ENCODE peak calls at places on chromosomes 4 and X, in nine cellular contexts. X, G, Y, P, H, D, U, B and E are unnamed samples.

GRCh38 chr4:113574636-113575103 is 186.9 kb downstream of the CAMK2D start:
- DNase-seq in P (peak; percentile 72), B (no peak), D (no peak), U (peak; percentile 90), Y (peak; percentile 67), X (peak; percentile 11), G (peak; percentile 85), H (peak; percentile 83), E (peak; percentile 73)

GRCh38 chr4:155972098-155972497 is 18.4 kb upstream of the CTSO start:
- DNase-seq in G (peak; percentile 57), B (no peak), H (peak; percentile 66), P (no peak), X (no peak), U (peak; percentile 79), Y (peak; percentile 67), D (peak; percentile 19), E (no peak)

GRCh38 chr4:53055274-53055673 is 193.2 kb downstream of the RASL11B start:
- DNase-seq in B (no peak), Y (peak; percentile 86), G (peak; percentile 93), P (peak; percentile 91), U (peak; percentile 90), X (peak; percentile 65), H (peak; percentile 88), D (no peak), E (peak; percentile 88)

GRCh38 chr4:147778942-147779341 is 47.1 kb downstream of the ARHGAP10 start:
- DNase-seq in B (no peak), H (no peak), U (no peak), X (no peak), D (no peak), G (no peak), Y (no peak), P (no peak), E (no peak)

GRCh38 chr4:125704726-125705125 is 390.0 kb downstream of the FAT4 start:
- DNase-seq in U (peak; percentile 81), D (no peak), G (peak; percentile 55), H (peak; percentile 48), X (no peak), P (peak; percentile 57), B (no peak), Y (peak; percentile 31), E (peak; percentile 29)

GRCh38 chr4:124717101-124717500 is 4.6 kb upstream of the ANKRD50 start:
- DNase-seq in D (no peak), B (no peak), X (no peak), P (no peak), U (no peak), G (no peak), Y (no peak), H (no peak), E (no peak)

GRCh38 chrX:6852869-6853268 is 294.6 kb upstream of the STS start:
- DNase-seq in D (no peak), B (no peak), U (no peak), X (peak; percentile 68), H (no peak), Y (no peak), G (no peak), P (no peak), E (no peak)

GRCh38 chrX:101977091-101977490 is 45.3 kb upstream of the ZMAT1 start:
- DNase-seq in D (no peak), U (no peak), Y (no peak), P (no peak), G (no peak), B (no peak), H (no peak), X (no peak), E (no peak)

GRCh38 chr4:127844605-127845116 is 36.0 kb upstream of the PLK4 start:
- DNase-seq in U (no peak), H (no peak), Y (peak; percentile 5), X (no peak), D (no peak), B (no peak), P (peak; percentile 39), G (peak; percentile 30), E (no peak)

GRCh38 chr4:143616771-143617170 is 83.7 kb downstream of the FREM3 start:
- DNase-seq in Y (peak; percentile 87), H (no peak), U (peak; percentile 11), D (no peak), P (peak; percentile 95), X (peak; percentile 84), G (peak; percentile 10), B (no peak), E (peak; percentile 80)

GRCh38 chrX:55206152-55206941 is 13.8 kb upstream of the PAGE5 start:
- DNase-seq in G (no peak), X (no peak), H (no peak), U (no peak), Y (no peak), P (no peak), B (no peak), D (no peak), E (no peak)

DNA sequence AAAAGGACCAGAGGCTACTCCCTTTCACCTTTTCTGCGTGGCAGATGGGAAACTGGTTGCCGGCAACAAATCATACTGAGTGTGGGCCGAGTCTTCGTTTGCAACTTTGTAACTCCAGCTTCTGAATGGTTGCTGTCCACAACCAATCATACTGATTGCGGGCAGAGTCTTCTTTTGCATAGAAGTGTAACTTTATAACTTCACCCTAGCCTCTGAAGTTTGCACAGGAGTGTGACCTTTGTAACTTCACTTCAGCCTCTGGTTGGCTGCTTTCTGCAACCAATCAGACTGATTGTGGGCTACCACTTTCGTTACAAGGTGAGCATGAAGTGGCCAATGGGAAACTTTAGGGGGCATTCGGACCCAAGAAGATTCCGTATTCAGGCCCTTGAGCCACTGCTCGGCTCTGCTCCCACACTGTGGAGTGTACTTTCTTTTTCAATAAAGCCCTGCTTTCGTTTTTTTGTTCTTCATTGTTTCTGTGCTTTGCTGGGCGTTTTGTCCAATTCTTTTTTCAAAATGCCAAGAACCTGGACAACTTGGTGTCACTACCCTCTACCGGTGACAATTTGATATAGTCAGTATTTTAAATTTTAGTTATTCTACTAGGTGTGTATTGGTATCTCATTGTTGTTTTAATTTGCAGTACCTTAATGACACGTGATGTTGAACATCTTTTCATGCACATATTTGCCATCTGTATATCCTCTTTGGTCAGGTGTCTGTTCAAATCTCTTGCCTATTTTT is 9.0 kb upstream of the PAGE5 start:
- DNase-seq in U (no peak), P (no peak), X (no peak), H (no peak), G (no peak), B (no peak), D (no peak), Y (no peak), E (no peak)
- H3K4me3 ChIP-seq in U (no peak overlapping the region), P (no peak overlapping the region), X (no peak overlapping the region), H (no peak overlapping the region), G (no peak overlapping the region), B (no peak overlapping the region), D (no peak overlapping the region), Y (no peak overlapping the region), E (no peak overlapping the region)

DNA sequence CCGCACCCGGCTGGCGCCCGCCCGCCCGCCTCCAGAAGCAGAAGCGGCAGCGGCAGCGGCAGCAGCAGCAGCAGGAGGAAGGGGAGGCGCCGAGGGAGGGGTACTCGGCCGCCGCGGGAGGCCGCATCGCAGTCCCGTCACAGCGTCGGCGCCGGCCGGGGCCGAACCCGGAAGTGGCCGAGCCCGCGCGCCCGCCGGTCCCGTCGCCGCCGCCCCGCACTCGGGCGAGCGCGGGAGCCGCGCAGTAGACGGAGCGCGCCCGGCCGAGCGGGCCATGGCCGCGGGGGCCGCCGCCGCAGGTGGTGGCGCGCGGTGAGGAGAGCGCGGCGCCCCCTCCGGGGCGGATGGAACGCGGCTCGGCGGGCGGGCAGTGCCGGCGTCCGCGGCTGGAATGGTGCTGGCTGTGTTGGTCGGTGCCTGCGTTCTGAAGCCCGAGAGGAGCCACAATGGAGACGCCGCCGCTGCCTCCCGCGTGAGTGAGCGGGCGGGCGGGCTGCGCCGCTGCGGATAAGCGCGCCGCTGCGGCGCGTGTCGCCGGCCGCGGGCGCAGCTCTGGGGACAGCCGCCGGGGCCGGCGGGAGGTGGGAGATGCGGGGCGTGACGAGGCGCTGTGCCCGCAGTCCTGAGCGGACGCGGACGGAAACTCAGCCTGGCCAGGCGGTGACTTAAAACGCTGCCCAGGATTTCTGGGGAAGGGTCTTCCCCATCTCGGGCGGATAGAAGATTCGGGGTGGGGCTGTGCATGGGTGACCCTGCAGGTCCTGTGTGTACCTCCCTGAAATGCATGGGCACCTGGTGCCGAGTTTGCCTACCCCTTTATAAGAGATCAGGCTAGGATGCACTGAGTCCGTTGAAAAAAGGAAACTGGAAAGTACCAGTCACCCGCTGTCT is at the start of gene KLHL2:
- DNase-seq in H (peak; percentile 83), D (no peak), Y (peak; percentile 59), G (peak; percentile 84), X (peak; percentile 59), U (peak; percentile 74), B (peak; percentile 86), P (peak; percentile 79), E (no peak)
- TF ChIP-seq CTCF in H (no peak), D (no peak), Y (no peak), G (no peak), X (no peak), U (no peak), B (no peak), P (no peak), E (no peak)

DNA sequence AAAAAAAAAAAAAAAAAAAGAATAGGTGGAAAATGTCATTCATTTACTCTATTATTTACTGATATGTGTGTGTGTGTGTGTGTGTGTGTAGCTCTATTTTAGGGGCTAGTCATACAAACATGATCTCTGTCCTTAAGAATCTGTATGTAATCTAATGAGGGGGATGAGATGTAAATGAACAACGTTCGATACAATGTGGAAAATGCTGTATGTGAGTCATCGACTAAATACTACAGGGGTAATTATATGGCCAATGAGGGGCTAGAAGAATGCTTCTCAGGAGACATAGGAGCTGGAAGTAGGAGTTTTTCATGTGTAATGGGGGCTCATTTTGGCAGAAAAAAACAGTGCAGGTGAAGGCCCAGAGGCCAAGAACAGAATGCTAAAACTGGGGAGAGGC is 41.9 kb downstream of the LEF1 start:
- DNase-seq in G (no peak), B (no peak), Y (no peak), X (no peak), U (no peak), P (peak; percentile 22), D (no peak), H (no peak), E (no peak)
- H3K4me3 ChIP-seq in G (no peak overlapping the region), B (no peak overlapping the region), Y (no peak overlapping the region), X (no peak overlapping the region), U (no peak overlapping the region), P (no peak overlapping the region), D (no peak overlapping the region), H (no peak overlapping the region), E (no peak overlapping the region)

GRCh38 chr4:25845841-25846653 is 16.7 kb downstream of the SEL1L3 start:
- DNase-seq in X (no peak), U (no peak), D (no peak), H (no peak), B (no peak), Y (no peak), P (no peak), G (no peak), E (no peak)

GRCh38 chr4:25844957-25845712 is 17.7 kb downstream of the SEL1L3 start:
- DNase-seq in P (no peak), D (no peak), X (no peak), H (no peak), U (no peak), Y (no peak), G (no peak), B (no peak), E (no peak)

GRCh38 chr4:25839687-25840086 is 23.1 kb downstream of the SEL1L3 start:
- DNase-seq in P (peak; percentile 48), G (no peak), U (no peak), B (no peak), H (no peak), Y (no peak), D (no peak), X (no peak), E (no peak)

GRCh38 chr4:25843340-25844097 is 19.3 kb downstream of the SEL1L3 start:
- DNase-seq in D (no peak), X (no peak), B (peak; percentile 86), P (no peak), Y (no peak), G (no peak), H (no peak), U (no peak), E (no peak)

GRCh38 chr4:25842229-25842840 is 20.5 kb downstream of the SEL1L3 start:
- DNase-seq in Y (no peak), P (no peak), U (no peak), G (no peak), D (no peak), X (no peak), B (no peak), H (no peak), E (no peak)
- TF ChIP-seq CTCF in Y (no peak), P (no peak), U (peak; percentile 22), G (peak; percentile 12), D (no peak), X (no peak), B (no peak), H (no peak), E (no peak)